ENCODE peak calls at places on chromosome 3, in eight cellular contexts. L, B, N, X, T, R, A and P are unnamed samples.

GRCh38 chr3:111903067-111903511 is 44.0 kb downstream of the PHLDB2 start:
- DNase-seq in L (peak), B (no peak), N (peak), X (no peak), T (no peak), R (peak), A (no peak), P (no peak)

GRCh38 chr3:111872948-111873347 is 13.9 kb downstream of the PHLDB2 start:
- DNase-seq in L (no peak), B (no peak), N (no peak), X (no peak), T (no peak), R (no peak), A (no peak), P (no peak)

GRCh38 chr3:125160911-125161371 is 51.6 kb downstream of the SLC12A8 start:
- DNase-seq in L (no peak), B (no peak), N (no peak), X (no peak), T (no peak), R (no peak), A (no peak), P (no peak)

GRCh38 chr3:135806342-135806741 is 159.2 kb upstream of the PPP2R3A start:
- DNase-seq in L (no peak), B (no peak), N (no peak), X (no peak), T (no peak), R (no peak), A (no peak), P (no peak)

GRCh38 chr3:78857494-78858111 is 910.2 kb downstream of the ROBO1 start:
- DNase-seq in L (no peak), B (no peak), N (no peak), X (no peak), T (no peak), R (no peak), A (no peak), P (no peak)

GRCh38 chr3:10744098-10744465 is 71.9 kb upstream of the SLC6A11 start:
- DNase-seq in L (peak), B (no peak), N (no peak), X (no peak), T (no peak), R (peak), A (no peak), P (no peak)

GRCh38 chr3:111385971-111386495 is 156.0 kb upstream of the CD96 start:
- DNase-seq in L (no peak), B (no peak), N (no peak), X (no peak), T (no peak), R (no peak), A (no peak), P (no peak)

GRCh38 chr3:170480111-170480510 is 61.4 kb downstream of the CLDN11 start:
- DNase-seq in L (no peak), B (no peak), N (no peak), X (no peak), T (no peak), R (no peak), A (no peak), P (no peak)

GRCh38 chr3:184058029-184058428 is 5.2 kb downstream of the HTR3C start:
- DNase-seq in L (no peak), B (no peak), N (no peak), X (no peak), T (no peak), R (no peak), A (no peak), P (no peak)

GRCh38 chr3:122215592-122216298 is 32.3 kb downstream of the CASR start:
- DNase-seq in L (no peak), B (no peak), N (no peak), X (no peak), T (no peak), R (no peak), A (no peak), P (no peak)

GRCh38 chr3:12891985-12892839 is 50.8 kb upstream of the RPL32 start:
- DNase-seq in L (peak), B (peak), N (peak), X (peak), T (peak), R (peak), A (no peak), P (peak)

GRCh38 chr3:76585794-76586392 is 454.0 kb upstream of the ROBO2 start:
- DNase-seq in L (no peak), B (no peak), N (no peak), X (no peak), T (no peak), R (no peak), A (no peak), P (no peak)

GRCh38 chr3:157360044-157360443 is 76.6 kb upstream of the PTX3 start:
- DNase-seq in L (no peak), B (no peak), N (peak), X (no peak), T (no peak), R (no peak), A (no peak), P (no peak)

GRCh38 chr3:55427739-55428138 is 59.4 kb downstream of the WNT5A start:
- DNase-seq in L (no peak), B (no peak), N (no peak), X (no peak), T (no peak), R (no peak), A (no peak), P (no peak)

GRCh38 chr3:50506169-50506568 is 2.7 kb upstream of the CACNA2D2 start:
- DNase-seq in L (no peak), B (no peak), N (no peak), X (no peak), T (no peak), R (no peak), A (no peak), P (no peak)

GRCh38 chr3:110420158-110420641 is 651.4 kb upstream of the NECTIN3 start:
- DNase-seq in L (no peak), B (no peak), N (peak), X (no peak), T (no peak), R (no peak), A (no peak), P (no peak)

GRCh38 chr3:175273573-175273972 is 414.4 kb downstream of the NAALADL2 start:
- DNase-seq in L (no peak), B (no peak), N (no peak), X (no peak), T (no peak), R (no peak), A (no peak), P (no peak)

GRCh38 chr3:177610677-177611654 is 413.7 kb upstream of the TBL1XR1 start:
- DNase-seq in L (no peak), B (peak), N (no peak), X (no peak), T (peak), R (no peak), A (no peak), P (peak)